ENCODE peak calls at places on chromosomes 6 and 20, in seven cellular contexts. I is prostate gland, F is A549, L is uterus, D is sigmoid colon, U is heart left ventricle, K is body of pancreas. X is an unnamed sample.
A peak's percentile ranks its signal among the peaks of the same experiment; 100 is the strongest.

GRCh38 chr6:157244175-157244574 is 79.1 kb downstream of the TMEM242 start:
- DNase-seq in F (no peak), K (no peak), U (no peak), I (no peak), D (no peak), L (no peak), X (no peak)

GRCh38 chr20:625360-625932 is 15.3 kb upstream of the TCF15 start:
- DNase-seq in L (no peak), U (no peak), K (no peak), D (no peak), F (no peak), I (no peak), X (no peak)

GRCh38 chr6:26305097-26305841 is 59.7 kb upstream of the BTN3A2 start:
- DNase-seq in L (peak; percentile 81), U (peak; percentile 74), I (no peak), F (no peak), K (peak; percentile 67), D (peak; percentile 84), X (no peak)

GRCh38 chr20:38724603-38725457 is 544 bp downstream of the SLC32A1 start:
- DNase-seq in K (no peak), F (no peak), U (no peak), L (no peak), D (no peak), I (no peak), X (peak; percentile 66)

GRCh38 chr6:15244605-15245360 is 1.1 kb upstream of the JARID2 start:
- DNase-seq in U (peak; percentile 90), L (peak; percentile 83), I (peak; percentile 74), K (peak; percentile 87), D (peak; percentile 95), F (peak; percentile 27), X (peak; percentile 82)

GRCh38 chr20:8646716-8647115 is 422.2 kb upstream of the PLCB4 start:
- DNase-seq in L (no peak), U (no peak), D (no peak), K (no peak), F (no peak), I (no peak), X (no peak)

GRCh38 chr20:59398552-59399265 is 98.3 kb downstream of the EDN3 start:
- DNase-seq in L (no peak), U (no peak), K (no peak), I (no peak), D (no peak), F (no peak), X (no peak)

GRCh38 chr6:24504642-24505586 is 10.1 kb downstream of the ALDH5A1 start:
- DNase-seq in K (no peak), L (no peak), F (no peak), I (peak; percentile 34), U (no peak), D (no peak), X (peak; percentile 89)

GRCh38 chr20:38127011-38127621 is 38.0 kb downstream of the TGM2 start:
- DNase-seq in D (peak; percentile 73), U (no peak), L (peak; percentile 60), K (no peak), I (no peak), F (peak; percentile 52), X (no peak)

GRCh38 chr6:118667988-118668387 is 16.6 kb upstream of the CEP85L start:
- DNase-seq in K (no peak), U (no peak), L (no peak), F (no peak), I (no peak), D (no peak), X (no peak)

GRCh38 chr6:107218142-107218541 is 102.8 kb upstream of the BEND3 start:
- DNase-seq in K (no peak), D (no peak), I (no peak), U (no peak), L (no peak), F (no peak), X (no peak)

GRCh38 chr6:154732538-154732823 is 735 bp upstream of the SCAF8 start:
- DNase-seq in L (no peak), U (no peak), I (no peak), D (no peak), K (no peak), F (no peak), X (no peak)

GRCh38 chr6:117546674-117547073 is 55.6 kb downstream of the GOPC start:
- DNase-seq in U (no peak), D (no peak), F (no peak), L (no peak), I (no peak), K (no peak), X (no peak)

GRCh38 chr20:63536997-63537524 is at the start of gene PTK6:
- DNase-seq in I (no peak), D (no peak), U (peak; percentile 80), F (peak; percentile 87), L (no peak), K (peak; percentile 64), X (peak; percentile 91)

GRCh38 chr6:56595490-56596122 is 47.1 kb downstream of the DST start:
- DNase-seq in D (no peak), U (no peak), F (peak; percentile 5), K (peak; percentile 53), I (peak; percentile 30), L (peak; percentile 29), X (no peak)

GRCh38 chr6:9657994-9658393 is 756.9 kb downstream of the TFAP2A start:
- DNase-seq in U (no peak), F (no peak), L (no peak), D (no peak), K (no peak), I (no peak), X (no peak)

GRCh38 chr20:36154696-36155628 is at the start of gene EPB41L1:
- DNase-seq in F (no peak), L (no peak), U (peak; percentile 57), D (peak; percentile 72), I (peak; percentile 27), K (no peak), X (no peak)

GRCh38 chr6:27865952-27866369 is 46.2 kb downstream of the OR2B2 start:
- DNase-seq in D (no peak), I (no peak), U (no peak), F (no peak), L (no peak), K (no peak), X (peak; percentile 21)

GRCh38 chr6:27866370-27867050 is 45.7 kb downstream of the OR2B2 start:
- DNase-seq in K (no peak), L (no peak), U (no peak), D (no peak), I (no peak), F (no peak), X (peak; percentile 24)

GRCh38 chr6:27863962-27864905 is 48.0 kb downstream of the OR2B2 start:
- DNase-seq in D (no peak), K (peak; percentile 9), U (no peak), F (no peak), I (no peak), L (peak; percentile 19), X (peak; percentile 21)

GRCh38 chr6:27867051-27867940 is 44.9 kb downstream of the OR2B2 start:
- DNase-seq in I (no peak), U (peak; percentile 85), L (peak; percentile 21), F (no peak), D (peak; percentile 73), K (peak; percentile 47), X (peak; percentile 75)

GRCh38 chr6:27864906-27865883 is 47.0 kb downstream of the OR2B2 start:
- DNase-seq in D (peak; percentile 74), K (peak; percentile 55), I (peak; percentile 80), F (peak; percentile 78), L (peak; percentile 33), U (peak; percentile 72), X (peak; percentile 92)
- TF ChIP-seq POLR2A in D (peak; percentile 59), K (no peak), I (peak; percentile 34), F (peak; percentile 32), L (peak; percentile 37), U (no peak), X (no peak)

GRCh38 chr6:138692978-138693909 is 80.3 kb upstream of the CCDC28A start:
- DNase-seq in K (peak; percentile 86), F (peak; percentile 62), L (peak; percentile 34), I (peak; percentile 58), U (peak; percentile 85), D (peak; percentile 78), X (peak; percentile 93)
- TF ChIP-seq POLR2A in K (peak; percentile 63), F (peak; percentile 38), L (peak; percentile 32), I (peak; percentile 76), U (no peak), D (no peak), X (peak; percentile 48)

DNA sequence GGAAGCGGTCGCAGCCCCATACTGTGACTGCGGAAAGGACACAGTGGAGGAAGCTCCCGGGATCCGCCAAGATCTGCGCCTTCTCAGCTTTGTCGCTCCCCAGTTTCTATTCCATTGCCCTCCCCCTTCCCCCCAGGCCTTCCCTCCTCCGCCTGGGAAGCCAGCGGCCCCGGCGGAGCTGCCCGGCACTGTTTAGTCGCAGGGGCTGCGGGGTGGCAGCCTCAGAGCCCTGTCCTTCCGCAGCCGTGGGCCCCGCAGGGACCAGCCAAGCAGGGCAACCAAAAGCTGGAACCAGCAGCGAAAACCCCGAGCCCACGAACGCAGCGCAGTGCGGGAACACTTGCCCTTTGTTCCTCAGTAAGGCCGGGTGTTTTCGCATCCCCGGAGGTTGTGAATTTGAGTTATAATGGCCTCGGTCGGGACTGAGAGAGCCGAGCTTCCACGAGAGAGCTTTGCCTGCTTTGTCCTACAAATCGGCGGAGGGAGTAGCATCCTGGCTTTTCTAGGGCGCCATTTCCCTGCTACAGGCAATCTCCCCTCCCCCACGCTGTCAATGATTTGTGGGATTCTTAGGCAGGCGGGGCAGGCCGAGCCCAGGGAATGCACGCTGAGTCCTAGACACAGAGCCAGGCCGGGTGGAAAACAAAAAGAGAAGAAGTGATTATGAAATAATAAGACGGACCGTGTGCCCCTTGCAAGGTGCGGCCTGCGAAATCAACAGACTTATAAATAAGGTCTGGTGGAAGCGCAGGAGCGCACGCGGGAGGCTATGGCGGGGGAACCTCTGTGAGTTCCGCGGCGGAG is 4.0 kb upstream of the TUBB2B start:
- DNase-seq in D (peak; percentile 91), K (peak; percentile 94), I (peak; percentile 73), U (no peak), L (peak; percentile 74), F (peak; percentile 62), X (peak; percentile 84)
- TF ChIP-seq POLR2A in D (no peak), K (peak; percentile 60), I (no peak), U (no peak), L (peak; percentile 28), F (peak; percentile 45), X (no peak)

GRCh38 chr6:105798057-105798456 is 288.1 kb upstream of the PRDM1 start:
- DNase-seq in K (no peak), L (peak; percentile 31), U (no peak), I (no peak), D (peak; percentile 72), F (no peak), X (no peak)

GRCh38 chr6:105797313-105797970 is 288.7 kb upstream of the PRDM1 start:
- DNase-seq in D (no peak), I (no peak), K (no peak), L (no peak), F (no peak), U (no peak), X (no peak)

GRCh38 chr6:105799051-105799450 is 287.1 kb upstream of the PRDM1 start:
- DNase-seq in K (no peak), L (peak; percentile 19), I (peak; percentile 27), U (no peak), D (peak; percentile 71), F (no peak), X (no peak)

GRCh38 chr6:105803439-105803838 is 282.7 kb upstream of the PRDM1 start:
- DNase-seq in F (no peak), K (no peak), U (no peak), D (no peak), I (no peak), L (no peak), X (no peak)

DNA sequence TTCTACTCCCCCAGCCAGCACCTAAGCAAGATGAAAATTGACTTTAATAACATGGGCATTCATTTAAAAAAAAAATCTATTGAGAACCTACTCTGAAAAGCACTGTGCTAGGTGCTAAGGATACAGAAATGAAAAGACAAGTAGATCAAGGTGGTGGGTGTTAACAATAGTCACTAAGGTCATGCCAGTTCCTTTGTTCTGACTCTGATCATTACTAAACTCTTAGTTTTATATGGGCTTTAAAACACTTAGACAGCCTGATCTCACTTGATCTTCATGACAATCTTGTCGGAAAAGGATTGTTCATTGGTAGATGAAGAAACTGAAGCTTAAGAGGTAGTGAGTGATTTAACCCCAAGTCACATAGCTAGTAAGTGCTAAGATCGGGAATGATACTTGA is 285.7 kb upstream of the PRDM1 start:
- DNase-seq in U (no peak), K (no peak), I (no peak), F (no peak), L (no peak), D (no peak), X (no peak)
- TF ChIP-seq POLR2A in U (no peak), K (no peak), I (no peak), F (no peak), L (no peak), D (no peak), X (no peak)